ENCODE peak calls at places on chromosome 16, in six cellular contexts. One of them, this sample, is unnamed.

GRCh38 chr16:84059111-84059510 is 16.5 kb upstream of the SLC38A8 start:
- DNase-seq in cardiac muscle cell: peak
- DNase-seq in mucosa of descending colon: no peak
- DNase-seq in astrocyte: no peak
- DNase-seq in GM23338: no peak
- DNase-seq in endodermal cell: no peak
- DNase-seq in this sample: no peak

GRCh38 chr16:19524356-19524865 is 669 bp downstream of the CCP110 start:
- DNase-seq in cardiac muscle cell: no peak
- DNase-seq in mucosa of descending colon: no peak
- DNase-seq in astrocyte: no peak
- DNase-seq in GM23338: peak
- DNase-seq in endodermal cell: no peak
- DNase-seq in this sample: no peak

GRCh38 chr16:4506450-4506849 is 30.3 kb downstream of the HMOX2 start:
- DNase-seq in GM23338: peak
- DNase-seq in mucosa of descending colon: peak
- DNase-seq in cardiac muscle cell: peak
- DNase-seq in endodermal cell: peak
- DNase-seq in astrocyte: peak
- DNase-seq in this sample: peak

GRCh38 chr16:68472581-68472980 is 24.3 kb upstream of the SMPD3 start:
- DNase-seq in cardiac muscle cell: no peak
- DNase-seq in mucosa of descending colon: no peak
- DNase-seq in astrocyte: no peak
- DNase-seq in GM23338: no peak
- DNase-seq in endodermal cell: peak
- DNase-seq in this sample: no peak

GRCh38 chr16:14564323-14564722 is 65.7 kb downstream of the PARN start:
- DNase-seq in endodermal cell: no peak
- DNase-seq in cardiac muscle cell: no peak
- DNase-seq in mucosa of descending colon: peak
- DNase-seq in GM23338: peak
- DNase-seq in astrocyte: no peak
- DNase-seq in this sample: no peak

GRCh38 chr16:82364690-82365089 is 194.7 kb upstream of the MPHOSPH6 start:
- DNase-seq in endodermal cell: no peak
- DNase-seq in mucosa of descending colon: no peak
- DNase-seq in cardiac muscle cell: no peak
- DNase-seq in GM23338: no peak
- DNase-seq in astrocyte: no peak
- DNase-seq in this sample: no peak

GRCh38 chr16:70715113-70715711 is 29.4 kb upstream of the MTSS2 start:
- DNase-seq in cardiac muscle cell: peak
- DNase-seq in GM23338: no peak
- DNase-seq in astrocyte: peak
- DNase-seq in mucosa of descending colon: no peak
- DNase-seq in endodermal cell: no peak
- DNase-seq in this sample: no peak

GRCh38 chr16:26281681-26282080 is 589.9 kb downstream of the HS3ST4 start:
- DNase-seq in mucosa of descending colon: no peak
- DNase-seq in cardiac muscle cell: no peak
- DNase-seq in GM23338: peak
- DNase-seq in astrocyte: no peak
- DNase-seq in endodermal cell: peak
- DNase-seq in this sample: no peak

GRCh38 chr16:21244798-21245197 is 11.3 kb downstream of the ANKS4B start:
- DNase-seq in mucosa of descending colon: no peak
- DNase-seq in GM23338: no peak
- DNase-seq in astrocyte: no peak
- DNase-seq in cardiac muscle cell: no peak
- DNase-seq in endodermal cell: no peak
- DNase-seq in this sample: no peak

GRCh38 chr16:82287948-82288347 is 117.9 kb upstream of the MPHOSPH6 start:
- DNase-seq in astrocyte: no peak
- DNase-seq in GM23338: no peak
- DNase-seq in endodermal cell: no peak
- DNase-seq in mucosa of descending colon: no peak
- DNase-seq in cardiac muscle cell: no peak
- DNase-seq in this sample: no peak

GRCh38 chr16:68645494-68646388 is 631 bp downstream of the CDH3 start:
- DNase-seq in GM23338: peak
- DNase-seq in astrocyte: no peak
- DNase-seq in endodermal cell: peak
- DNase-seq in cardiac muscle cell: no peak
- DNase-seq in mucosa of descending colon: no peak
- DNase-seq in this sample: no peak

GRCh38 chr16:13956635-13957196 is 36.8 kb downstream of the ERCC4 start:
- DNase-seq in cardiac muscle cell: no peak
- DNase-seq in GM23338: no peak
- DNase-seq in mucosa of descending colon: no peak
- DNase-seq in astrocyte: no peak
- DNase-seq in endodermal cell: no peak
- DNase-seq in this sample: no peak

GRCh38 chr16:85191341-85191965 is 79.2 kb upstream of the CIBAR2 start:
- DNase-seq in mucosa of descending colon: no peak
- DNase-seq in astrocyte: no peak
- DNase-seq in endodermal cell: no peak
- DNase-seq in cardiac muscle cell: no peak
- DNase-seq in GM23338: no peak
- DNase-seq in this sample: no peak

GRCh38 chr16:87457724-87458423 is 35.0 kb downstream of the ZCCHC14 start:
- DNase-seq in cardiac muscle cell: peak
- DNase-seq in astrocyte: peak
- DNase-seq in endodermal cell: peak
- DNase-seq in GM23338: no peak
- DNase-seq in mucosa of descending colon: no peak
- DNase-seq in this sample: no peak

GRCh38 chr16:11601911-11602310 is 15.2 kb upstream of the LITAF start:
- DNase-seq in endodermal cell: no peak
- DNase-seq in cardiac muscle cell: no peak
- DNase-seq in astrocyte: no peak
- DNase-seq in mucosa of descending colon: no peak
- DNase-seq in GM23338: no peak
- DNase-seq in this sample: no peak

GRCh38 chr16:22216191-22216831 is 10.2 kb downstream of the EEF2K start:
- DNase-seq in mucosa of descending colon: no peak
- DNase-seq in cardiac muscle cell: peak
- DNase-seq in GM23338: no peak
- DNase-seq in astrocyte: peak
- DNase-seq in endodermal cell: no peak
- DNase-seq in this sample: peak

GRCh38 chr16:13113786-13114185 is 212.4 kb downstream of the SHISA9 start:
- DNase-seq in endodermal cell: no peak
- DNase-seq in cardiac muscle cell: no peak
- DNase-seq in astrocyte: no peak
- DNase-seq in GM23338: no peak
- DNase-seq in mucosa of descending colon: no peak
- DNase-seq in this sample: no peak

GRCh38 chr16:14329727-14330363 is 258.7 kb downstream of the MRTFB start:
- DNase-seq in endodermal cell: no peak
- DNase-seq in astrocyte: no peak
- DNase-seq in mucosa of descending colon: no peak
- DNase-seq in cardiac muscle cell: no peak
- DNase-seq in GM23338: no peak
- DNase-seq in this sample: no peak

GRCh38 chr16:50196736-50197135 is 43.6 kb downstream of the TENT4B start:
- DNase-seq in mucosa of descending colon: no peak
- DNase-seq in astrocyte: peak
- DNase-seq in endodermal cell: no peak
- DNase-seq in cardiac muscle cell: peak
- DNase-seq in GM23338: no peak
- DNase-seq in this sample: peak

DNA sequence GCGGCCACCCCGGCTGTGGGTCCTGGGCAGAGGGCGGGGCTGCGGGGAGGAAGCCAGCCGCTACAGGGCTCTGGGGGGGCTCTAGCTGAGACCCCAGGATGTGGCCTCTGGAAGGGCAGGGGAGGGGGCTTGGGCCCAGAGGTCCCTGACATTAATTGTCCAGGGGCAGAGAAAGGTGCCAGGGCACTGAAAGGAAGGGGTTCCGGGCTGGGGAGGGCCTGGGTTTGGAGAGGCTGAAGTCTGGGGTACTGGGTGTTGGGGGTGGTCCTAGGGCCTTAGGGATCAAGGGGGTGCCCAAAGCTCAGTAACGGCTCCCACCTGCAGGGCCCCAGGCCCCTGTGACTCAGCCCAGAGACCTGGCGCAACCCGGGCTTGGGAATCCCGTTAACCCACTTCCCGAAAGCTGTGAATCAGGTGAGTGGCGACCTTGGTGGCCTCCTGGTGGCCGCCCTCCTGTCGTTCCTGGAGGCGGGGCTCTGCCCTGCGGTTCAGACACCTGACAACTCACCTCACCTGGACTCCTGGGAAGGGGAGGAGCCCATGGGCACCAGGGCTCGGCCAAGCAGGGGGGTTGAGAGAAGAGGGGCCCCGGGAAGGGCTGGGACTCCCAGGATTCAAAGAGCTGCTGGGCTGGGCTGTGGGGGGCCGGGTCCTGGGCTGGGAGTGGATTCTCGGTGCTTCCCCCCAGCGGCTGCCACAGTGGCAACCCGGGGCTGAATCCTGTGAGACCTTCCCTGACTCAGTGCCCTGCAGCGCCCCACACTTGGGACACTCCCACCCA is 465 bp upstream of the PRSS22 start:
- DNase-seq in cardiac muscle cell: no peak
- DNase-seq in GM23338: peak
- DNase-seq in astrocyte: no peak
- DNase-seq in mucosa of descending colon: peak
- DNase-seq in endodermal cell: peak
- DNase-seq in this sample: no peak
- H3K4me3 ChIP-seq in cardiac muscle cell: no peak
- H3K4me3 ChIP-seq in GM23338: peak
- H3K4me3 ChIP-seq in astrocyte: no peak
- H3K4me3 ChIP-seq in mucosa of descending colon: no peak
- H3K4me3 ChIP-seq in endodermal cell: no peak
- H3K4me3 ChIP-seq in this sample: no peak

GRCh38 chr16:47460301-47460754 is 535 bp downstream of the ITFG1 start:
- DNase-seq in cardiac muscle cell: no peak
- DNase-seq in endodermal cell: no peak
- DNase-seq in mucosa of descending colon: peak
- DNase-seq in astrocyte: peak
- DNase-seq in GM23338: peak
- DNase-seq in this sample: no peak

GRCh38 chr16:47461598-47462266 is 601 bp downstream of the PHKB start:
- DNase-seq in cardiac muscle cell: peak
- DNase-seq in mucosa of descending colon: peak
- DNase-seq in GM23338: peak
- DNase-seq in astrocyte: peak
- DNase-seq in endodermal cell: no peak
- DNase-seq in this sample: peak

GRCh38 chr16:47458331-47458730 is 2.5 kb downstream of the ITFG1 start:
- DNase-seq in cardiac muscle cell: no peak
- DNase-seq in GM23338: no peak
- DNase-seq in mucosa of descending colon: no peak
- DNase-seq in endodermal cell: no peak
- DNase-seq in astrocyte: no peak
- DNase-seq in this sample: no peak

GRCh38 chr16:47460755-47461597 is at the start of the genes ITFG1 and PHKB:
- DNase-seq in GM23338: peak
- DNase-seq in cardiac muscle cell: peak
- DNase-seq in astrocyte: peak
- DNase-seq in endodermal cell: peak
- DNase-seq in mucosa of descending colon: peak
- DNase-seq in this sample: peak

GRCh38 chr16:47459603-47460002 is 1.3 kb downstream of the ITFG1 start:
- DNase-seq in GM23338: no peak
- DNase-seq in mucosa of descending colon: no peak
- DNase-seq in endodermal cell: no peak
- DNase-seq in cardiac muscle cell: no peak
- DNase-seq in astrocyte: no peak
- DNase-seq in this sample: no peak
- H3K4me3 ChIP-seq in GM23338: peak
- H3K4me3 ChIP-seq in mucosa of descending colon: no peak
- H3K4me3 ChIP-seq in endodermal cell: peak
- H3K4me3 ChIP-seq in cardiac muscle cell: peak
- H3K4me3 ChIP-seq in astrocyte: peak
- H3K4me3 ChIP-seq in this sample: peak

DNA sequence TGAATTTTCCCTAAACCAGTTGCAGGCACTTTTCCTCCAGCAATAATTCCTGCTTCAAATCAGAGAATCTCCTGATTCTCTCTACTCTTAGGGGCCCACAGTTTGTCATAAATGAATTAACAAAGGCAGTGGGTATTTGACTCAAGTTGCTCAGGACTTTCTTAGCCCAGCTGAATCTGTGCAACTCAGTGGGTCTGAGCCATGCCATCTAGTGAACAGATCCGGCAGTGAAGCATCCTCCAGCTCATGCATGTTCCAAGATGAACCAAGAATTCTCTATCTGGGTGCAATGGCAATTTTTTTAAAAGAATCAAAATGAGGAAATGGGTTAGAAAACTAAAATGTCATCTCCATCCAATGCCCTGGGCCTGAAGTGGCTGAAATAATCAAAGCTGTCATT is 575.2 kb upstream of the CDH11 start:
- DNase-seq in endodermal cell: no peak
- DNase-seq in astrocyte: no peak
- DNase-seq in cardiac muscle cell: peak
- DNase-seq in GM23338: no peak
- DNase-seq in mucosa of descending colon: no peak
- DNase-seq in this sample: no peak
- H3K4me3 ChIP-seq in endodermal cell: no peak
- H3K4me3 ChIP-seq in astrocyte: no peak
- H3K4me3 ChIP-seq in cardiac muscle cell: no peak
- H3K4me3 ChIP-seq in GM23338: no peak
- H3K4me3 ChIP-seq in mucosa of descending colon: no peak
- H3K4me3 ChIP-seq in this sample: no peak

GRCh38 chr16:67464565-67464964 is 16.4 kb downstream of the ATP6V0D1 start:
- DNase-seq in endodermal cell: no peak
- DNase-seq in mucosa of descending colon: peak
- DNase-seq in cardiac muscle cell: no peak
- DNase-seq in GM23338: no peak
- DNase-seq in astrocyte: no peak
- DNase-seq in this sample: no peak

GRCh38 chr16:67466581-67466980 is 14.4 kb downstream of the ATP6V0D1 start:
- DNase-seq in mucosa of descending colon: no peak
- DNase-seq in endodermal cell: no peak
- DNase-seq in astrocyte: no peak
- DNase-seq in GM23338: no peak
- DNase-seq in cardiac muscle cell: no peak
- DNase-seq in this sample: no peak

GRCh38 chr16:67471758-67472384 is 9.1 kb downstream of the ATP6V0D1 start:
- DNase-seq in GM23338: no peak
- DNase-seq in cardiac muscle cell: no peak
- DNase-seq in endodermal cell: no peak
- DNase-seq in astrocyte: no peak
- DNase-seq in mucosa of descending colon: no peak
- DNase-seq in this sample: no peak

GRCh38 chr16:67470314-67470713 is 10.6 kb downstream of the ATP6V0D1 start:
- DNase-seq in endodermal cell: no peak
- DNase-seq in GM23338: no peak
- DNase-seq in cardiac muscle cell: no peak
- DNase-seq in astrocyte: no peak
- DNase-seq in mucosa of descending colon: peak
- DNase-seq in this sample: no peak

DNA sequence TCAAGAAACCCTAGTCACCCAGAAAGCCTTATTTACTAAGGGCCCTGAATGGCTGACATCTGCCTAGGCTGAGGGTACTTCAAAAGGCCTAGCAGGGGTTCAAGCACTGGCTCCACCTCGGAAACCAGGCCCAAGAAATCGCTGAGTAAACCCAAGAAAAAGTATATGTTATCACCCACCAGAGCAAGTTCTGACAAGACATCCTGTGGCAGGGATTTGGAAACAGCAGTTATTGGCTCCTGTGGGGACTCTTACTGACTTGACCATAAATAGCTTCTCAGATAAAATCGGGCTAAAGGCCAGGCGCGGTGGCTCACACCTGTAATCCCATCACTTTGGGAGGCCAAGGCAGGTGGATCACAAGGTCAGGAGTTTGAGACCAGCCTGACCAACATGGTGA is 12.2 kb downstream of the ATP6V0D1 start:
- DNase-seq in GM23338: no peak
- DNase-seq in mucosa of descending colon: no peak
- DNase-seq in astrocyte: no peak
- DNase-seq in endodermal cell: no peak
- DNase-seq in cardiac muscle cell: no peak
- DNase-seq in this sample: no peak
- H3K4me3 ChIP-seq in GM23338: no peak
- H3K4me3 ChIP-seq in mucosa of descending colon: no peak
- H3K4me3 ChIP-seq in astrocyte: no peak
- H3K4me3 ChIP-seq in endodermal cell: no peak
- H3K4me3 ChIP-seq in cardiac muscle cell: no peak
- H3K4me3 ChIP-seq in this sample: no peak